ENCODE peak calls at places on chromosomes 3 and 15, in four cellular contexts. Q, G, Y and H are unnamed samples.

GRCh38 chr15:73352082-73352481 is 16.7 kb downstream of the HCN4 start:
- DNase-seq in Y (no peak), G (no peak), Q (no peak), H (no peak)

GRCh38 chr15:94840794-94841587 is 609.6 kb downstream of the MCTP2 start:
- DNase-seq in Y (no peak), G (no peak), Q (no peak), H (no peak)

GRCh38 chr15:86040360-86041095 is 39.1 kb upstream of the AGBL1 start:
- DNase-seq in Y (no peak), Q (no peak), G (no peak), H (no peak)

GRCh38 chr15:66661432-66662096 is 40.5 kb upstream of the SMAD6 start:
- DNase-seq in G (no peak), Y (no peak), Q (no peak), H (no peak)

GRCh38 chr3:15601046-15601398 is 347 bp downstream of the HACL1 start:
- DNase-seq in Y (no peak), G (no peak), Q (no peak), H (no peak)

GRCh38 chr3:23073721-23074300 is 129.3 kb upstream of the UBE2E2 start:
- DNase-seq in Y (no peak), Q (no peak), G (no peak), H (no peak)

GRCh38 chr3:72015463-72015862 is 230.5 kb upstream of the PROK2 start:
- DNase-seq in G (no peak), Q (no peak), Y (no peak), H (no peak)

GRCh38 chr15:39579487-39580116 is 1.3 kb upstream of the THBS1 start:
- DNase-seq in Q (peak), G (peak), Y (peak), H (no peak)

GRCh38 chr3:188051801-188052228 is 102.1 kb upstream of the LPP start:
- DNase-seq in G (peak), Q (no peak), Y (no peak), H (no peak)

GRCh38 chr15:38885477-38885952 is 320.9 kb upstream of the RASGRP1 start:
- DNase-seq in G (no peak), Y (peak), Q (no peak), H (no peak)

GRCh38 chr15:50944692-50945091 is 36.2 kb downstream of the AP4E1 start:
- DNase-seq in Y (no peak), Q (no peak), G (no peak), H (no peak)

GRCh38 chr3:87541711-87542110 is 265.3 kb upstream of the POU1F1 start:
- DNase-seq in Y (no peak), G (no peak), Q (no peak), H (no peak)

GRCh38 chr15:65914371-65914770 is 45.1 kb downstream of the RAB11A start:
- DNase-seq in Y (no peak), G (no peak), Q (no peak), H (no peak)

GRCh38 chr3:98209244-98209643 is 42.7 kb downstream of the OR5H15 start:
- DNase-seq in Y (no peak), Q (no peak), G (no peak), H (no peak)

GRCh38 chr3:177126015-177126773 is 71.1 kb downstream of the TBL1XR1 start:
- DNase-seq in Y (no peak), G (no peak), Q (no peak), H (no peak)

GRCh38 chr15:26438316-26438715 is 334.6 kb downstream of the GABRB3 start:
- DNase-seq in G (no peak), Q (no peak), Y (no peak), H (no peak)

GRCh38 chr3:23806322-23807160 is 786 bp downstream of the UBE2E1 start:
- DNase-seq in Y (no peak), Q (no peak), G (peak), H (no peak)

GRCh38 chr15:79815468-79815867 is 81.3 kb downstream of the MTHFS start:
- DNase-seq in Q (no peak), Y (no peak), G (no peak), H (no peak)

DNA sequence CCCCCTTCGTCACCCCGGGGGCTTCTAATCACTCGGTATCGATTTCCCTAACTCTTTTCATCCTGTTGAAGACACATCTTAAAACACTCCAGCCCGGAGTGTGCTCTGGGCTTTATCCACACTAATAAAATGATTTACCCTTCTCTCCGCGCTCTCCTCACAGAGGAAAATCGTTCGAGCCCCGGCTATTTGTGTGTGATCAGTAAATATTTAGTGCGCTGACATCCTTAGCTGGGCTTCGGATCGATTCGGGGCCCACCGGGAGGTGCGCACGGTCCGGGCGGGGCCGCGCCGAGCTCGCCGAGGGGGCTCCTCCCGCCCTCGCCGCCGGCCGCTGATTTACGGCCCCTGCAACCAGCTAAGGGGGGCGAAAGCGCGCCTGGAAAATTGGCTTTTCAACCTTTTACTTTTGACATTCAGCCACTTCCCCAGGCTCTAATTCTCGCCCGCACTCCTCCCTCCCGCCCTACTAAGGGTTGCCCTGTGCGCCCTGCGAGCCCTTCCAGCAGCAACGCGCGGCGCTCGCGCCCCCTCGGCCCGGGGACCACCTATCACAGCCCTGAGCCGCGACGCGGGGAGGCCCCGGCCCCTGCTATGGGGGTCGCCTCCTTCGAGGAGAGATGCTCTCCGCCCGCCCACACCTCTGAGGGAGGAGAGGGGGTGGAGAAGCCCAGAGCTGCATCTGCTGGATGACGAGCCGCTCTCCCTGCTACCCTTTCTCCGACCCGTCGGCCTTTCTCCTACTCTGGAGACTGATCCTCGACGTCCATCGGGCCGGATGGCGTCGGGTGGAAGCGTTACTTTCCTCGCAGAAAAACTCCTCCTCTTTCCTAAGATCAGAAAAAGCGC is 7.9 kb upstream of the NR2F2 start:
- DNase-seq in Y (no peak), Q (no peak), G (no peak), H (no peak)
- H3K4me3 ChIP-seq in Y (no peak), Q (peak), G (peak), H (peak)

DNA sequence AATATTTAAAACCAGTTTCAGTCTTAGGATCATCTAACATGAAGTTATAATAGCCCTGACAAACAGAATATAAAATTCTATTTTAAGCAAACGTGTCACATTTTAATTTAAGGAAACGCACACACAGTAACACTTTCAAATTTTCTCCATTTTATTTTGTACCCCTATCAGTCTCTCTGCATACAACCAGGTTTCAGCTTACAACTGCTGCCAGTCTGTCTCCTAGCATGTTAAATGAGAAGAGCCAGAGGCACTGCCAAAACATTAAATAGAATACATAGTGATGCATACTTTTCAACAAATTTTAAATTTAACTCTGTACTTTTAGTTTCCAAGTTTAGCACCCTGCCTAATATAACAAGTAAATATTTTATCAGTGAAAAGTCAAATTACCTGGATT is 60.8 kb downstream of the UACA start:
- DNase-seq in Q (no peak), G (no peak), Y (no peak), H (no peak)
- H3K4me3 ChIP-seq in Q (peak), G (no peak), Y (no peak), H (no peak)

GRCh38 chr15:36905908-36906307 is 194.4 kb downstream of the MEIS2 start:
- DNase-seq in Q (no peak), Y (no peak), G (no peak), H (no peak)
- H3K4me3 ChIP-seq in Q (no peak), Y (no peak), G (no peak), H (no peak)

GRCh38 chr3:14152963-14153355 is 25.4 kb downstream of the XPC start:
- DNase-seq in Y (no peak), Q (no peak), G (no peak), H (no peak)

GRCh38 chr3:14150491-14151230 is 25.8 kb downstream of the TMEM43 start:
- DNase-seq in G (no peak), Q (no peak), Y (no peak), H (no peak)

GRCh38 chr3:14153663-14154062 is 24.7 kb downstream of the XPC start:
- DNase-seq in Q (no peak), G (no peak), Y (no peak), H (no peak)

GRCh38 chr3:14151471-14152083 is 26.7 kb downstream of the TMEM43 start:
- DNase-seq in G (no peak), Q (no peak), Y (no peak), H (no peak)

GRCh38 chr3:14152233-14152962 is 26.0 kb downstream of the XPC start:
- DNase-seq in G (no peak), Q (no peak), Y (no peak), H (no peak)
- H3K4me3 ChIP-seq in G (no peak), Q (no peak), Y (no peak), H (no peak)

DNA sequence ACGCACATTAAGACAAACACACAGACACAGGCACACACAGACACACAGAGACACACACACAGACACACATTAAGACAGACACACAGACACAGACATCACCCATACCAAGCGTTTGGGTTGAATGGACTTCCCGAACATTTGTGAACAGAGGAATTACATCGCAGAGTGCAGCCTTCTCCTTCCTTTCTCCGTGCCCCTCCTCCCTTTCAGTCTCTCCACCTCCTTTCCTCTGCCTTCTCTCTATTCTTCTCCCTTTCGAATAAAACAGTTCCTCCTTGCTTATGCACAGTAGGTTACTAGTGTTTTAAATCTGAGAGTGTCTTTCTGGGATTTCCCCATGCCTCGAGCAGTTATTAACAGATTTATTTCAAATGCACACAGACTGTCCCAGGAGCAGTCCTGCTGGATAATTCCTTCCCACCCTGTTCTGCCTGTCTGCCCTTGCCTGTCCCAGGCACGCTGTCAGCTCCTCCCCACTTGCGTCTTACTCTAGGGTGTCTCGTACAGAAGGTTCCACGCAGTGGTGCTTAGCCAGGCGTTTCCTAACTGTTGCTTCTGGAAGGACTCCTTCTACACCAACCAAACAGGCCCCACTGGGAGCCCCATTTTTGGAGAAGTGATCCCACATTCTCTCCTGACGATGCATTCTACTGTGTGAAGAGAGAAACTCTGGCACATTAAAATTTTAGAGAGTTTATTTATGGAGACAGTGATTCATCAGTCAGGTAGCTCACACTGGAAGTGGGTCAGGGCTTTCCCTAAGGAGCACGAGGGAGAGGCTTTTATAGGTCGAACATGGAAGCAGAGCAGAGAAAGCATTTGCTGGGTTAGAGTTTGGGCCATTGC is 163.8 kb downstream of the SV2B start:
- DNase-seq in G (no peak), Q (no peak), Y (no peak), H (no peak)
- H3K4me3 ChIP-seq in G (no peak), Q (no peak), Y (no peak), H (no peak)

GRCh38 chr15:61033319-61033718 is 195.8 kb downstream of the RORA start:
- DNase-seq in Q (no peak), G (no peak), Y (no peak), H (no peak)

GRCh38 chr15:61032600-61033286 is 196.4 kb downstream of the RORA start:
- DNase-seq in Y (no peak), Q (no peak), G (no peak), H (no peak)

GRCh38 chr15:61036121-61036520 is 193.0 kb downstream of the RORA start:
- DNase-seq in Y (no peak), Q (no peak), G (no peak), H (no peak)

GRCh38 chr15:61034793-61035710 is 194.1 kb downstream of the RORA start:
- DNase-seq in G (no peak), Q (no peak), Y (no peak), H (peak)

GRCh38 chr15:61033938-61034792 is 194.9 kb downstream of the RORA start:
- DNase-seq in Q (no peak), Y (no peak), G (no peak), H (no peak)
- H3K4me3 ChIP-seq in Q (no peak), Y (no peak), G (no peak), H (no peak)

DNA sequence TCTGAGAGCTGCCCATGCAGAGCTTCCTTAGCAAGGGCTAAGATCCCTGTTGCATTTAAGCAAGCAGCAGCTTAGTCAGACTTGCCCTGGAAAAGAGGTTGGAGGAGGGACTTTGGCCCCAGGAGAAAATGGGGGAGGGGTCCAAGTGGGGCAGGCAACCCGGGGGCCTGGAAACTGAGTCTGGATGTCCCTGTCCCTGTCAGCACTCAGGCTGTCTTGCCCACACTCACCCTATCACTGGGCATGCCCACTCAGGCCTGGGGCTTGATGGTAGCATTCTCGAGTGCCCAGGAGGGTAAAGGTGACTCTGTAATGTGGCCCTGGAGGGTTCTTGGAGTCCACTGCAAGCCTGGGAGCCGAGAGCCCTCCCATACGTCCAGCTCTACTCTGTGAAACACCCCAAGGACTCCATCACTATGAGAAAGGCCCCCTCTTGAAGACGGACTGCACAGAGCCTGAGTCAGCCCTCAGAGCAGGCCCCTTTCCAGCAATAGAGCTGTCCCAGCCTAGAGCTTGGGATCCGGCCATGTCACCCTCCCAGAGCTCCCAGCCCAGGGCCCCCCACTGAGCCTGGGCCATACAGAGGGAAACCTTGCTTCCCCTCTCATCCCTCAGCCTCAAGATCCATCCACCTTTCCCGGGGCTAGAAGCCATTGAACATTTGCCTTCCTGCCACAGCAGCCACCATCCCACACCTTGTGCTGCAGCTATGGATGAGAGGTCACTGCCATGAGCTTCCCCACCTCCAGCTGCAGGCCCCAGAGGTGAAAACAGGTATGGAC is 13.4 kb downstream of the MYL3 start:
- DNase-seq in Y (no peak), G (peak), Q (no peak), H (no peak)
- H3K4me3 ChIP-seq in Y (no peak), G (no peak), Q (no peak), H (no peak)